ENCODE peak calls at places on chromosomes 3 and 15, in seven cellular contexts. One of them, this sample, is unnamed.

GRCh38 chr15:76313731-76314130 is 2.5 kb upstream of the ETFA start:
- DNase-seq in fibroblast of mammary gland: no peak
- DNase-seq in esophagus squamous epithelium: no peak
- DNase-seq in AG04449: no peak
- DNase-seq in GM06990: no peak
- DNase-seq in cardiac muscle cell: no peak
- DNase-seq in GM23338: no peak
- DNase-seq in this sample: no peak

GRCh38 chr15:40845511-40846284 is 1.9 kb downstream of the SPINT1 start:
- DNase-seq in fibroblast of mammary gland: no peak
- DNase-seq in esophagus squamous epithelium: no peak
- DNase-seq in AG04449: no peak
- DNase-seq in GM06990: no peak
- DNase-seq in cardiac muscle cell: no peak
- DNase-seq in GM23338: peak; percentile 59
- DNase-seq in this sample: no peak

GRCh38 chr3:187025656-187026320 is 95.5 kb downstream of the ST6GAL1 start:
- DNase-seq in fibroblast of mammary gland: no peak
- DNase-seq in esophagus squamous epithelium: no peak
- DNase-seq in AG04449: no peak
- DNase-seq in GM06990: no peak
- DNase-seq in cardiac muscle cell: no peak
- DNase-seq in GM23338: no peak
- DNase-seq in this sample: no peak

GRCh38 chr3:54240319-54240718 is 118.0 kb downstream of the CACNA2D3 start:
- DNase-seq in fibroblast of mammary gland: no peak
- DNase-seq in esophagus squamous epithelium: no peak
- DNase-seq in AG04449: no peak
- DNase-seq in GM06990: no peak
- DNase-seq in cardiac muscle cell: no peak
- DNase-seq in GM23338: peak; percentile 37
- DNase-seq in this sample: no peak

GRCh38 chr15:63860161-63860954 is 26.6 kb upstream of the HERC1 start:
- DNase-seq in fibroblast of mammary gland: no peak
- DNase-seq in esophagus squamous epithelium: no peak
- DNase-seq in AG04449: no peak
- DNase-seq in GM06990: no peak
- DNase-seq in cardiac muscle cell: no peak
- DNase-seq in GM23338: no peak
- DNase-seq in this sample: no peak

GRCh38 chr15:35206060-35206675 is 121.1 kb upstream of the NANOGP8 start:
- DNase-seq in fibroblast of mammary gland: peak; percentile 49
- DNase-seq in esophagus squamous epithelium: no peak
- DNase-seq in AG04449: no peak
- DNase-seq in GM06990: no peak
- DNase-seq in cardiac muscle cell: peak; percentile 23
- DNase-seq in GM23338: peak; percentile 73
- DNase-seq in this sample: peak; percentile 34

GRCh38 chr3:178202199-178202598 is 334.0 kb upstream of the KCNMB2 start:
- DNase-seq in fibroblast of mammary gland: no peak
- DNase-seq in esophagus squamous epithelium: no peak
- DNase-seq in AG04449: no peak
- DNase-seq in GM06990: no peak
- DNase-seq in cardiac muscle cell: peak; percentile 42
- DNase-seq in GM23338: no peak
- DNase-seq in this sample: no peak

GRCh38 chr3:109275702-109276293 is 40.5 kb downstream of the DPPA2 start:
- DNase-seq in fibroblast of mammary gland: peak; percentile 30
- DNase-seq in esophagus squamous epithelium: no peak
- DNase-seq in AG04449: no peak
- DNase-seq in GM06990: no peak
- DNase-seq in cardiac muscle cell: peak; percentile 78
- DNase-seq in GM23338: peak; percentile 85
- DNase-seq in this sample: peak; percentile 77

GRCh38 chr3:179977356-179977755 is 59.4 kb downstream of the PEX5L start:
- DNase-seq in fibroblast of mammary gland: no peak
- DNase-seq in esophagus squamous epithelium: no peak
- DNase-seq in AG04449: no peak
- DNase-seq in GM06990: no peak
- DNase-seq in cardiac muscle cell: no peak
- DNase-seq in GM23338: no peak
- DNase-seq in this sample: no peak

GRCh38 chr15:74614744-74615312 is 808 bp upstream of the CLK3 start:
- DNase-seq in fibroblast of mammary gland: peak; percentile 54
- DNase-seq in esophagus squamous epithelium: no peak
- DNase-seq in AG04449: no peak
- DNase-seq in GM06990: peak; percentile 91
- DNase-seq in cardiac muscle cell: peak; percentile 84
- DNase-seq in GM23338: peak; percentile 66
- DNase-seq in this sample: peak; percentile 67

GRCh38 chr3:124429129-124429815 is 301.0 kb upstream of the UMPS start:
- DNase-seq in fibroblast of mammary gland: peak; percentile 25
- DNase-seq in esophagus squamous epithelium: no peak
- DNase-seq in AG04449: no peak
- DNase-seq in GM06990: no peak
- DNase-seq in cardiac muscle cell: peak; percentile 7
- DNase-seq in GM23338: no peak
- DNase-seq in this sample: peak; percentile 26

GRCh38 chr3:10964537-10965167 is 27.9 kb upstream of the SLC6A1 start:
- DNase-seq in fibroblast of mammary gland: peak; percentile 8
- DNase-seq in esophagus squamous epithelium: no peak
- DNase-seq in AG04449: no peak
- DNase-seq in GM06990: no peak
- DNase-seq in cardiac muscle cell: peak; percentile 34
- DNase-seq in GM23338: peak; percentile 78
- DNase-seq in this sample: peak; percentile 39

GRCh38 chr3:108565506-108565905 is 23.7 kb downstream of the CIP2A start:
- DNase-seq in fibroblast of mammary gland: no peak
- DNase-seq in esophagus squamous epithelium: no peak
- DNase-seq in AG04449: no peak
- DNase-seq in GM06990: no peak
- DNase-seq in cardiac muscle cell: no peak
- DNase-seq in GM23338: no peak
- DNase-seq in this sample: no peak

GRCh38 chr15:99511529-99511864 is 54.3 kb upstream of the MEF2A start:
- DNase-seq in fibroblast of mammary gland: peak; percentile 9
- DNase-seq in esophagus squamous epithelium: no peak
- DNase-seq in AG04449: peak; percentile 64
- DNase-seq in GM06990: no peak
- DNase-seq in cardiac muscle cell: peak; percentile 93
- DNase-seq in GM23338: no peak
- DNase-seq in this sample: peak; percentile 90

GRCh38 chr3:53354945-53355498 is 7.7 kb upstream of the DCP1A start:
- DNase-seq in fibroblast of mammary gland: no peak
- DNase-seq in esophagus squamous epithelium: no peak
- DNase-seq in AG04449: no peak
- DNase-seq in GM06990: no peak
- DNase-seq in cardiac muscle cell: peak; percentile 56
- DNase-seq in GM23338: no peak
- DNase-seq in this sample: peak; percentile 58

GRCh38 chr3:142077859-142078500 is 71.4 kb downstream of the TFDP2 start:
- DNase-seq in fibroblast of mammary gland: no peak
- DNase-seq in esophagus squamous epithelium: no peak
- DNase-seq in AG04449: no peak
- DNase-seq in GM06990: no peak
- DNase-seq in cardiac muscle cell: no peak
- DNase-seq in GM23338: no peak
- DNase-seq in this sample: no peak

GRCh38 chr3:49790626-49791411 is 4.5 kb upstream of the IP6K1 start:
- DNase-seq in fibroblast of mammary gland: no peak
- DNase-seq in esophagus squamous epithelium: no peak
- DNase-seq in AG04449: no peak
- DNase-seq in GM06990: no peak
- DNase-seq in cardiac muscle cell: no peak
- DNase-seq in GM23338: no peak
- DNase-seq in this sample: no peak

GRCh38 chr3:35528728-35529127 is 110.6 kb upstream of the ARPP21 start:
- DNase-seq in fibroblast of mammary gland: no peak
- DNase-seq in esophagus squamous epithelium: no peak
- DNase-seq in AG04449: no peak
- DNase-seq in GM06990: no peak
- DNase-seq in cardiac muscle cell: no peak
- DNase-seq in GM23338: no peak
- DNase-seq in this sample: peak; percentile 55

GRCh38 chr3:102483556-102483955 is 48.7 kb downstream of the ZPLD1 start:
- DNase-seq in fibroblast of mammary gland: no peak
- DNase-seq in esophagus squamous epithelium: no peak
- DNase-seq in AG04449: no peak
- DNase-seq in GM06990: no peak
- DNase-seq in cardiac muscle cell: no peak
- DNase-seq in GM23338: no peak
- DNase-seq in this sample: no peak

GRCh38 chr3:102480139-102480538 is 45.3 kb downstream of the ZPLD1 start:
- DNase-seq in fibroblast of mammary gland: no peak
- DNase-seq in esophagus squamous epithelium: no peak
- DNase-seq in AG04449: no peak
- DNase-seq in GM06990: no peak
- DNase-seq in cardiac muscle cell: no peak
- DNase-seq in GM23338: no peak
- DNase-seq in this sample: no peak

GRCh38 chr3:102484384-102484783 is 49.6 kb downstream of the ZPLD1 start:
- DNase-seq in fibroblast of mammary gland: no peak
- DNase-seq in esophagus squamous epithelium: no peak
- DNase-seq in AG04449: no peak
- DNase-seq in GM06990: no peak
- DNase-seq in cardiac muscle cell: no peak
- DNase-seq in GM23338: no peak
- DNase-seq in this sample: no peak

GRCh38 chr3:102478160-102478559 is 43.3 kb downstream of the ZPLD1 start:
- DNase-seq in fibroblast of mammary gland: no peak
- DNase-seq in esophagus squamous epithelium: no peak
- DNase-seq in AG04449: no peak
- DNase-seq in GM06990: no peak
- DNase-seq in cardiac muscle cell: no peak
- DNase-seq in GM23338: no peak
- DNase-seq in this sample: no peak

GRCh38 chr3:102481050-102481449 is 46.2 kb downstream of the ZPLD1 start:
- DNase-seq in fibroblast of mammary gland: no peak
- DNase-seq in esophagus squamous epithelium: no peak
- DNase-seq in AG04449: no peak
- DNase-seq in GM06990: no peak
- DNase-seq in cardiac muscle cell: no peak
- DNase-seq in GM23338: no peak
- DNase-seq in this sample: no peak
- H3K4me3 ChIP-seq in fibroblast of mammary gland: no peak overlapping the region
- H3K4me3 ChIP-seq in esophagus squamous epithelium: no peak overlapping the region
- H3K4me3 ChIP-seq in AG04449: no peak overlapping the region
- H3K4me3 ChIP-seq in GM06990: no peak overlapping the region
- H3K4me3 ChIP-seq in cardiac muscle cell: no peak overlapping the region
- H3K4me3 ChIP-seq in GM23338: no peak overlapping the region
- H3K4me3 ChIP-seq in this sample: no peak overlapping the region

DNA sequence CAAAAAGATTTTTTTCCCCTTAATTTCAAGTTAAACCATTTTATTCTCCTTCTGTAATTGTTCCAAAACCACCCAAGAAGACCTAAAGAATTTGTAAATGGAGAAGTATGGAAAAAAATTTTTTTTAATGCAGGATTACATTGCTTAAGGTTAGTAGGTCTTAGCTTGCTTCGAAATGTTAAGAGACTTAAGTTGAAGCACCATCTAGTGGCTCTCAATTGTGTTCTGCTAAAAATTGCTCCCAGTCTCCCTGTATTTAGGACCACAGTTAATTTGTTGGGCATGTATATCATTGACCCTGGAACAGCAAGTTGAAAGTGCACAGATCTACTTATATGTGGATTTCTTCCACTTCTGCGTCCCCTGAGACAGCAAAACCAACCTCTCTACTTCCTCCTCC is 32.4 kb downstream of the CD200R1L start:
- DNase-seq in fibroblast of mammary gland: peak; percentile 84
- DNase-seq in esophagus squamous epithelium: no peak
- DNase-seq in AG04449: peak; percentile 69
- DNase-seq in GM06990: no peak
- DNase-seq in cardiac muscle cell: peak; percentile 91
- DNase-seq in GM23338: peak; percentile 57
- DNase-seq in this sample: peak; percentile 93
- TF ChIP-seq CTCF in fibroblast of mammary gland: peak; percentile 66
- TF ChIP-seq CTCF in esophagus squamous epithelium: peak; percentile 49
- TF ChIP-seq CTCF in AG04449: peak; percentile 56
- TF ChIP-seq CTCF in GM06990: peak; percentile 26
- TF ChIP-seq CTCF in cardiac muscle cell: peak; percentile 65
- TF ChIP-seq CTCF in GM23338: peak; percentile 52
- TF ChIP-seq CTCF in this sample: peak; percentile 73

DNA sequence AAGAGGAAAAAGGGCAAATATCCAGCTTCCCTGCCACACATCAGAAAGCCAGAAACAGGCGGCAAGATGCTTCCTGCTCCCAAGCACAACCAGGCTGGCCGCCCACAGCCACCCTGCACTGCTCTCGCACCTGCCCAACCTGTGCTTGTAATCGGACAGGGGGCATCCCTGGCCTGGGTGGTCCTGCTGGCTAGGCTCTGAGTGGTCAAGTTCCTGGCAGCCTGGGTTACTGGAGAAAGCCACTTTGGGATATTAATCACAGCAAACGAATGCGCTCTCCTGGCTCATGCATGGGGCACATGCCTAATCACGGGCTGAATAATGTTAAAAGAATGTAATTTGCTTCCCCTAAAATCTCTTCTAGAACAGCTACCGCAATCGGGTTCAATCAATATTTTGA is 442.4 kb downstream of the MCTP2 start:
- DNase-seq in fibroblast of mammary gland: no peak
- DNase-seq in esophagus squamous epithelium: no peak
- DNase-seq in AG04449: no peak
- DNase-seq in GM06990: no peak
- DNase-seq in cardiac muscle cell: no peak
- DNase-seq in GM23338: no peak
- DNase-seq in this sample: no peak
- H3K4me3 ChIP-seq in fibroblast of mammary gland: no peak overlapping the region
- H3K4me3 ChIP-seq in esophagus squamous epithelium: no peak overlapping the region
- H3K4me3 ChIP-seq in AG04449: no peak overlapping the region
- H3K4me3 ChIP-seq in GM06990: no peak overlapping the region
- H3K4me3 ChIP-seq in cardiac muscle cell: no peak overlapping the region
- H3K4me3 ChIP-seq in GM23338: no peak overlapping the region
- H3K4me3 ChIP-seq in this sample: no peak overlapping the region

DNA sequence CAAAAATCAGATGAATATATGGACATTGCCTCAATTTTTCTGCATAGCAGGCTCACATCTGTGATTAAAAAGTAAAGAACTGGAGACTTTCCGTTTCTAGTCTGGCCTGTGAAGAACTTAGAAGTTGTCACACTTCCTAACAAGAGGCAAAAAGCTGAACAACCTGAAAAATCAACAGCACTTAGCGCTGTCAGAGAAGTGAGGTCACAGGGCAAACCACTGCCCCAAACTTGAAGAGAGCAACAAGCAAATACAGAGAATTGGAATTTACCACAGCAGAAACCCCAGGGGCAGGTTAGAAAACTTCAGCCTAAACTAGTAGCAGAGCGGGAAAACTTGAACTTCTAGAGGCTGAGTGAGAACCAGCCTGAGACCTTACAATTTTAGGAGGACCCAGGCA is 38.9 kb downstream of the CCDC54 start:
- DNase-seq in fibroblast of mammary gland: no peak
- DNase-seq in esophagus squamous epithelium: no peak
- DNase-seq in AG04449: no peak
- DNase-seq in GM06990: no peak
- DNase-seq in cardiac muscle cell: no peak
- DNase-seq in GM23338: no peak
- DNase-seq in this sample: peak; percentile 94
- TF ChIP-seq CTCF in fibroblast of mammary gland: no peak
- TF ChIP-seq CTCF in esophagus squamous epithelium: no peak
- TF ChIP-seq CTCF in AG04449: no peak
- TF ChIP-seq CTCF in GM06990: no peak
- TF ChIP-seq CTCF in cardiac muscle cell: no peak
- TF ChIP-seq CTCF in GM23338: no peak
- TF ChIP-seq CTCF in this sample: peak; percentile 14

This sample was measured in choroid plexus epithelial cell.